ENCODE peak calls at places on chromosomes 7 and 10, in eight cellular contexts. K, V, H, E, D, L, N and Y are unnamed samples.

GRCh38 chr10:104435822-104436221 is 82.2 kb downstream of the CFAP58 start:
- DNase-seq in D (peak; percentile 89), K (no peak), V (no peak), E (no peak), N (peak; percentile 50), H (no peak), L (no peak), Y (no peak)

GRCh38 chr7:156230576-156230975 is 410.0 kb upstream of the RNF32 start:
- DNase-seq in H (no peak), V (no peak), L (no peak), N (no peak), D (no peak), E (no peak), K (no peak), Y (no peak)

GRCh38 chr7:114082934-114083647 is 164.3 kb upstream of the PPP1R3A start:
- DNase-seq in E (no peak), H (peak; percentile 27), N (peak; percentile 10), V (peak; percentile 76), K (no peak), D (no peak), L (peak; percentile 18), Y (no peak)

GRCh38 chr7:29140873-29141468 is 5.4 kb downstream of the CPVL start:
- DNase-seq in L (peak; percentile 10), E (no peak), V (no peak), N (no peak), K (no peak), D (no peak), H (no peak), Y (no peak)

GRCh38 chr7:93719546-93719945 is 145.0 kb upstream of the CALCR start:
- DNase-seq in K (no peak), D (peak; percentile 47), V (no peak), H (no peak), N (no peak), L (peak; percentile 55), E (no peak), Y (no peak)

GRCh38 chr10:114487815-114488536 is 83.7 kb upstream of the AFAP1L2 start:
- DNase-seq in H (no peak), V (no peak), L (peak; percentile 22), D (peak; percentile 5), K (no peak), N (no peak), E (no peak), Y (no peak)

GRCh38 chr10:132611986-132612385 is 74.4 kb downstream of the INPP5A start:
- DNase-seq in N (no peak), V (no peak), D (no peak), E (no peak), L (no peak), K (no peak), H (no peak), Y (no peak)

GRCh38 chr7:112101083-112101846 is 104.9 kb downstream of the DOCK4 start:
- DNase-seq in D (no peak), N (no peak), K (no peak), E (no peak), V (no peak), H (no peak), L (no peak), Y (no peak)

GRCh38 chr10:76675561-76675950 is 962.1 kb downstream of the KCNMA1 start:
- DNase-seq in D (no peak), L (no peak), E (no peak), V (no peak), K (no peak), N (no peak), H (no peak), Y (no peak)

GRCh38 chr10:123069271-123069670 is 60.5 kb downstream of the ACADSB start:
- DNase-seq in D (no peak), K (no peak), H (no peak), L (no peak), E (no peak), N (no peak), V (no peak), Y (no peak)

GRCh38 chr7:83643754-83644153 is 5.2 kb downstream of the SEMA3E start:
- DNase-seq in E (no peak), L (no peak), K (no peak), N (no peak), V (no peak), D (no peak), H (no peak), Y (no peak)

GRCh38 chr7:11607676-11608075 is 224.3 kb downstream of the THSD7A start:
- DNase-seq in K (no peak), E (no peak), V (no peak), D (no peak), H (no peak), N (no peak), L (no peak), Y (no peak)

GRCh38 chr10:21751341-21752310 is 217.6 kb downstream of the MLLT10 start:
- DNase-seq in L (no peak), N (no peak), V (no peak), H (no peak), K (no peak), E (no peak), D (no peak), Y (no peak)